ENCODE peak calls at places on chromosome 9, in seven cellular contexts. I is left ventricle myocardium inferior, Q is mucosa of descending colon, H is endothelial cell, N is uterus, E is foreskin keratinocyte, O is brain microvascular endothelial cell. K is an unnamed sample.
A peak's percentile ranks its signal among the peaks of the same experiment; 100 is the strongest.

GRCh38 chr9:24824607-24825006 is 278.9 kb upstream of the IZUMO3 start:
- DNase-seq in I (no peak), Q (no peak), H (no peak), N (no peak), E (peak; percentile 11), O (no peak), K (no peak)

GRCh38 chr9:116482740-116483139 is 204.4 kb upstream of the TRIM32 start:
- DNase-seq in I (no peak), Q (no peak), H (no peak), N (no peak), E (no peak), O (no peak), K (no peak)

GRCh38 chr9:121937248-121937647 is 155.9 kb downstream of the TTLL11 start:
- DNase-seq in I (no peak), Q (no peak), H (no peak), N (no peak), E (no peak), O (no peak), K (no peak)

GRCh38 chr9:14779566-14780022 is 57.1 kb upstream of the CER1 start:
- DNase-seq in I (no peak), Q (no peak), H (no peak), N (no peak), E (no peak), O (no peak), K (no peak)

GRCh38 chr9:105457560-105458294 is 9.9 kb downstream of the FSD1L start:
- DNase-seq in I (peak; percentile 58), Q (no peak), H (no peak), N (no peak), E (no peak), O (no peak), K (no peak)

GRCh38 chr9:33161011-33161588 is 6.0 kb downstream of the B4GALT1 start:
- DNase-seq in I (peak; percentile 53), Q (peak; percentile 83), H (no peak), N (peak; percentile 66), E (peak; percentile 94), O (peak; percentile 97), K (no peak)

GRCh38 chr9:68941780-68942459 is 72.0 kb downstream of the PRKACG start:
- DNase-seq in I (no peak), Q (no peak), H (no peak), N (no peak), E (no peak), O (no peak), K (no peak)

GRCh38 chr9:38527507-38527906 is 92.9 kb downstream of the ANKRD18A start:
- DNase-seq in I (no peak), Q (no peak), H (no peak), N (no peak), E (no peak), O (peak; percentile 9), K (no peak)

GRCh38 chr9:89428901-89429890 is 68.7 kb downstream of the SEMA4D start:
- DNase-seq in I (no peak), Q (peak; percentile 53), H (peak; percentile 20), N (no peak), E (no peak), O (no peak), K (no peak)

GRCh38 chr9:129568560-129569505 is 52.1 kb downstream of the C9orf50 start:
- DNase-seq in I (peak; percentile 55), Q (peak; percentile 68), H (peak; percentile 48), N (peak; percentile 59), E (no peak), O (no peak), K (peak; percentile 91)

GRCh38 chr9:129570450-129571297 is 50.2 kb downstream of the C9orf50 start:
- DNase-seq in I (peak; percentile 61), Q (no peak), H (no peak), N (peak; percentile 74), E (peak; percentile 82), O (peak; percentile 76), K (no peak)

GRCh38 chr9:129567842-129568559 is 52.9 kb downstream of the C9orf50 start:
- DNase-seq in I (no peak), Q (no peak), H (no peak), N (no peak), E (no peak), O (no peak), K (no peak)

GRCh38 chr9:129571298-129572051 is 49.4 kb downstream of the C9orf50 start:
- DNase-seq in I (no peak), Q (no peak), H (no peak), N (no peak), E (no peak), O (no peak), K (no peak)

DNA sequence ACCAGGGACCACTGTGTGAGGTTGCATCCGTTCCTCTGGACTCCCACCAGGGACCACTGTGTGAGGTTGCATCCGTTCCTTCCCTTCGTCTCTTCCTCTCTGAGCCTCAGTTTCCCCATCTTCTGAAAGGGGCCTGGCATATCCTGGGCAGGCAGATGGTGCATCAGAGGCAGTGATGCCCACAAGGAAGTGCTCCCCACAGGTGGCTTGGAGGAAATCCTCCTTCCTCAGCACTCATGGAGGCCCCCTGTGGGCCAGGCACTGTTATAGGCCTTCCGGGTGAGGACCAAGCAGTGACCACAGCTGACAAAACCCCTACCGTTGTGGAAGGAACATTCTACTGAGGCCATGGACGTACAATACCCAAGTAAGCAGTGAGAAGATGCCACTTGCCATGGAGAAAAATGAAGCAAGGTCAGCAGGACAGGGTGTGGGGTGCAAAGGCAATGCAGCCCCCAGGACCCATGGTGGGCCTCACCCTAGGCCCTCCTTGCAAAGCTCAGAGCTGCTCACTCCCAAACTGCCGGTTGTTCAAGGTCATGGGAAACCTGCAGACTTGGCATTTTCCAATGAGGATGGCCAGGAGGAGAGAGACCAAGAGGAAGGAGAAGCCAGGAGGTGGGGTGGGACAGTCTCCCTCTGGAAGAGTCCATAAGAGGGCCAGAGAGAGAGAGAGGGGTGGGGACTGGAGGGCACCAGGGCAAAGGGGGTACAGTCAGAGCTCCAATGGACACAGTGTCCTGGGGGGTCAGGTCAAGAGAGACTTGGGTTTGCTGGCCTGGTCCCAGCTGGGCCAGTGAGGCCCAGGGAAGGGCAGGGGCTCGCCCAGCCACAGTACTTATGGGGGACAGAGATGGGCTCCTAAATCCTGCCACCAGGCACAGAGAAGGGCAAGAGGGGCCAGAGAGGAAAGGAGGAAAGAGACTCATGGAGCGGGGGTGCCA is 51.1 kb downstream of the C9orf50 start:
- DNase-seq in I (no peak), Q (no peak), H (no peak), N (no peak), E (no peak), O (no peak), K (no peak)
- TF ChIP-seq CTCF in I (peak; percentile 48), Q (peak; percentile 22), H (no peak), N (peak; percentile 43), E (peak; percentile 47), O (peak; percentile 74), K (peak; percentile 25)

GRCh38 chr9:34990908-34991832 is 1.6 kb downstream of the DNAJB5 start:
- DNase-seq in I (no peak), Q (no peak), H (no peak), N (peak; percentile 30), E (no peak), O (no peak), K (peak; percentile 24)

GRCh38 chr9:34989946-34990635 is 546 bp downstream of the DNAJB5 start:
- DNase-seq in I (peak; percentile 62), Q (peak; percentile 77), H (peak; percentile 74), N (peak; percentile 81), E (no peak), O (no peak), K (peak; percentile 92)

GRCh38 chr9:34992376-34992951 is 2.9 kb downstream of the DNAJB5 start:
- DNase-seq in I (peak; percentile 62), Q (no peak), H (no peak), N (peak; percentile 88), E (peak; percentile 73), O (peak; percentile 82), K (no peak)

GRCh38 chr9:34993502-34994428 is 4.2 kb downstream of the DNAJB5 start:
- DNase-seq in I (peak; percentile 85), Q (peak; percentile 63), H (no peak), N (peak; percentile 90), E (no peak), O (no peak), K (peak; percentile 37)

DNA sequence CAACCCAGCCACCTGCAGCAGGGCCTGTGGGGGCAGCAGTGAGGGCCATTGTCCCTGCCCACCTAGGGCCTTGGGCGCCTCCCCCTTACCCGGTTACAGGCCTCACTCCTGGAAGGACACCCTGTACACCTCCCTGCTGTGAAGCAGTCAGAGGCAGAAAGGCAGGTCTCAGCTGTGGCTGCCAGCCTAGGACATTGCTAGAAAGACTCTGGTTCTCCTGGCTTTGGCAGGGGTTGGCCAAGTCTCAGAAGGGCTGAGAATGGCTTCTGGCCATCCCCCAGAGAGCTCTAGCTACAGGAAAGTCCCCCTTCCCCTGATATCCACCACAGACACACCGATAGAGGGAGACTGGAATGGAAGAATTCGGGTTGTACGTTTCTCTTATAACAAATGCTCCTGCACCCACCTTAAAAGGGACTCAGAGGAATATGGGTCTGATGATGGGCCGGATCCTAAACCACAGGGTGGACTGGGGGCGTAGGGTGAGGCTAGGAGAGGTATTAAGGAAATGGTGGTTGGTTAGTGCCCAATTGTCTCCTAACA is 2.4 kb downstream of the DNAJB5 start:
- DNase-seq in I (peak; percentile 64), Q (no peak), H (no peak), N (peak; percentile 58), E (peak; percentile 46), O (no peak), K (peak; percentile 46)
- TF ChIP-seq CTCF in I (peak; percentile 23), Q (no peak), H (no peak), N (no peak), E (peak; percentile 20), O (peak; percentile 25), K (no peak)

GRCh38 chr9:135489188-135489918 is 9.8 kb downstream of the PPP1R26 start:
- DNase-seq in I (no peak), Q (peak; percentile 7), H (no peak), N (no peak), E (no peak), O (no peak), K (peak; percentile 8)
- TF ChIP-seq CTCF in I (no peak), Q (no peak), H (no peak), N (no peak), E (no peak), O (no peak), K (no peak)

GRCh38 chr9:37405764-37406380 is 16.6 kb upstream of the GRHPR start:
- DNase-seq in I (no peak), Q (no peak), H (no peak), N (no peak), E (no peak), O (no peak), K (no peak)

GRCh38 chr9:37405350-37405749 is 17.1 kb upstream of the GRHPR start:
- DNase-seq in I (no peak), Q (no peak), H (no peak), N (no peak), E (no peak), O (no peak), K (no peak)

GRCh38 chr9:37408933-37409710 is 13.4 kb upstream of the GRHPR start:
- DNase-seq in I (no peak), Q (peak; percentile 82), H (no peak), N (no peak), E (no peak), O (no peak), K (no peak)

GRCh38 chr9:37406603-37407401 is 15.7 kb upstream of the GRHPR start:
- DNase-seq in I (no peak), Q (no peak), H (no peak), N (no peak), E (no peak), O (no peak), K (no peak)

GRCh38 chr9:37407468-37407867 is 15.0 kb upstream of the GRHPR start:
- DNase-seq in I (no peak), Q (no peak), H (no peak), N (no peak), E (no peak), O (no peak), K (no peak)
- TF ChIP-seq CTCF in I (no peak), Q (no peak), H (peak; percentile 40), N (no peak), E (peak; percentile 64), O (peak; percentile 26), K (peak; percentile 16)

K was measured in glutamatergic neuron.